ENCODE peak calls at places on chromosomes 7 and 10, in eight cellular contexts. G, X, L, N, D, S, I and Y are unnamed samples.

GRCh38 chr10:66394287-66395063 is 531.4 kb upstream of the LRRTM3 start:
- DNase-seq in X (no peak), L (no peak), G (no peak), I (no peak), S (no peak), D (no peak), N (no peak), Y (no peak)

GRCh38 chr10:42519761-42520460 is 118.5 kb downstream of the ZNF33B start:
- DNase-seq in X (no peak), G (no peak), I (no peak), S (no peak), N (no peak), D (no peak), L (no peak), Y (no peak)

GRCh38 chr7:3683886-3684539 is 383.0 kb downstream of the SDK1 start:
- DNase-seq in X (no peak), G (no peak), L (no peak), D (no peak), N (no peak), I (no peak), S (no peak), Y (no peak)

GRCh38 chr10:30435068-30435422 is 1.1 kb downstream of the MAP3K8 start:
- DNase-seq in X (peak; percentile 39), G (no peak), I (peak; percentile 34), N (no peak), L (no peak), D (no peak), S (no peak), Y (no peak)

GRCh38 chr10:63723741-63724140 is 202.5 kb downstream of the REEP3 start:
- DNase-seq in S (no peak), G (no peak), I (no peak), D (no peak), L (no peak), N (no peak), X (no peak), Y (no peak)

GRCh38 chr10:43125881-43126731 is 12.1 kb upstream of the CSGALNACT2 start:
- DNase-seq in I (no peak), G (no peak), L (no peak), D (no peak), N (no peak), X (no peak), S (no peak), Y (no peak)

GRCh38 chr7:24786941-24787340 is 29.7 kb upstream of the GSDME start:
- DNase-seq in N (no peak), G (peak; percentile 20), I (peak; percentile 19), D (no peak), S (no peak), L (no peak), X (no peak), Y (no peak)

GRCh38 chr7:156998988-156999610 is 11.4 kb downstream of the MNX1 start:
- DNase-seq in N (no peak), D (no peak), X (no peak), S (no peak), I (no peak), G (no peak), L (no peak), Y (no peak)

GRCh38 chr10:96587255-96588059 is 645 bp upstream of the TM9SF3 start:
- DNase-seq in X (peak; percentile 73), L (no peak), S (no peak), I (no peak), N (peak; percentile 48), G (peak; percentile 31), D (no peak), Y (no peak)

GRCh38 chr10:63976538-63976937 is 455.3 kb downstream of the REEP3 start:
- DNase-seq in G (peak; percentile 25), S (no peak), I (peak; percentile 12), L (peak; percentile 38), X (no peak), D (peak; percentile 49), N (peak; percentile 24), Y (peak; percentile 12)

GRCh38 chr7:93310346-93310745 is 78.2 kb downstream of the VPS50 start:
- DNase-seq in L (no peak), I (no peak), X (no peak), G (no peak), D (no peak), S (no peak), N (no peak), Y (no peak)

GRCh38 chr7:113199841-113200240 is 81.5 kb upstream of the SMIM30 start:
- DNase-seq in X (no peak), N (no peak), G (no peak), L (no peak), D (no peak), S (no peak), I (no peak), Y (no peak)

GRCh38 chr7:64636386-64636785 is 29.5 kb upstream of the ZNF107 start:
- DNase-seq in D (no peak), G (peak; percentile 5), L (no peak), S (no peak), X (no peak), N (peak; percentile 2), I (no peak), Y (no peak)

GRCh38 chr7:68073701-68074100 is 1077.1 kb downstream of the TYW1 start:
- DNase-seq in I (no peak), D (no peak), S (no peak), X (no peak), G (no peak), N (no peak), L (no peak), Y (no peak)

GRCh38 chr7:46909601-46910051 is 672.3 kb downstream of the TNS3 start:
- DNase-seq in S (no peak), I (no peak), L (no peak), N (no peak), X (no peak), G (no peak), D (no peak), Y (no peak)

GRCh38 chr7:151591866-151592265 is 72.2 kb upstream of the RHEB start:
- DNase-seq in I (no peak), D (no peak), G (no peak), X (no peak), N (no peak), S (no peak), L (no peak), Y (no peak)

GRCh38 chr10:97648557-97649404 is 8.3 kb downstream of the PI4K2A start:
- DNase-seq in S (no peak), L (no peak), G (peak; percentile 26), N (peak; percentile 7), X (no peak), I (peak; percentile 64), D (peak; percentile 39), Y (no peak)

GRCh38 chr10:132427071-132427771 is 30.2 kb downstream of the PWWP2B start:
- DNase-seq in S (no peak), D (no peak), N (no peak), I (no peak), L (no peak), G (no peak), X (no peak), Y (no peak)

GRCh38 chr10:101897633-101898032 is 54.0 kb upstream of the KCNIP2 start:
- DNase-seq in S (no peak), I (no peak), G (no peak), N (no peak), D (no peak), X (no peak), L (no peak), Y (no peak)

GRCh38 chr7:119472398-119473038 is 800.5 kb upstream of the KCND2 start:
- DNase-seq in X (no peak), D (no peak), L (no peak), I (no peak), S (peak; percentile 58), N (no peak), G (no peak), Y (peak; percentile 89)

GRCh38 chr7:131945313-131945831 is 388.9 kb upstream of the PODXL start:
- DNase-seq in I (peak; percentile 35), L (peak; percentile 43), D (peak; percentile 74), G (peak; percentile 72), S (peak; percentile 51), X (peak; percentile 17), N (peak; percentile 4), Y (no peak)

GRCh38 chr7:17523813-17524741 is 225.6 kb downstream of the AHR start:
- DNase-seq in G (no peak), N (no peak), I (no peak), D (no peak), L (no peak), X (no peak), S (no peak), Y (peak; percentile 6)

GRCh38 chr10:110355181-110355831 is 50.6 kb upstream of the SMNDC1 start:
- DNase-seq in L (no peak), X (no peak), I (peak; percentile 48), S (no peak), N (no peak), G (no peak), D (no peak), Y (no peak)

GRCh38 chr10:35497909-35498308 is 107.2 kb upstream of the GJD4 start:
- DNase-seq in I (no peak), X (no peak), L (no peak), S (no peak), N (no peak), D (no peak), G (no peak), Y (no peak)

GRCh38 chr10:103534621-103535498 is 41.4 kb downstream of the NEURL1 start:
- DNase-seq in L (no peak), G (no peak), I (no peak), D (no peak), X (no peak), S (peak; percentile 44), N (no peak), Y (no peak)

GRCh38 chr7:78487464-78487863 is 688.9 kb downstream of the PHTF2 start:
- DNase-seq in G (no peak), L (no peak), X (no peak), S (no peak), N (no peak), I (no peak), D (no peak), Y (no peak)

GRCh38 chr10:61835909-61836232 is 65.6 kb upstream of the ARID5B start:
- DNase-seq in D (no peak), X (no peak), S (no peak), N (no peak), L (no peak), I (peak; percentile 20), G (no peak), Y (no peak)

GRCh38 chr10:20614911-20615310 is 282.2 kb downstream of the NEBL start:
- DNase-seq in D (no peak), G (no peak), I (no peak), N (no peak), L (no peak), S (no peak), X (no peak), Y (no peak)

GRCh38 chr7:33191326-33191725 is 62.0 kb downstream of the BBS9 start:
- DNase-seq in L (no peak), S (no peak), I (peak; percentile 5), X (no peak), G (no peak), N (no peak), D (peak; percentile 20), Y (no peak)

GRCh38 chr10:61795551-61795950 is 105.9 kb upstream of the ARID5B start:
- DNase-seq in L (no peak), X (no peak), S (no peak), D (no peak), G (no peak), N (no peak), I (no peak), Y (no peak)

GRCh38 chr7:42350801-42351200 is 113.8 kb upstream of the GLI3 start:
- DNase-seq in X (no peak), L (no peak), G (no peak), N (no peak), I (no peak), D (no peak), S (no peak), Y (no peak)

GRCh38 chr7:64951250-64951848 is 39.5 kb downstream of the ZNF117 start:
- DNase-seq in I (peak; percentile 24), D (no peak), N (no peak), X (no peak), S (peak; percentile 4), L (peak; percentile 16), G (no peak), Y (peak; percentile 43)